ENCODE peak calls at places on chromosome 18, in four cellular contexts. R is posterior cingulate gyrus, N is foreskin fibroblast, T is adrenal gland. Y is an unnamed sample.

GRCh38 chr18:22040527-22040926 is 128.9 kb upstream of the GATA6 start:
- DNase-seq in R (no peak), N (no peak), T (no peak), Y (no peak)

GRCh38 chr18:43271593-43272432 is 5.5 kb downstream of the SYT4 start:
- DNase-seq in R (no peak), N (peak), T (peak), Y (peak)

GRCh38 chr18:76463358-76463757 is 31.7 kb downstream of the ZNF516 start:
- DNase-seq in R (no peak), N (no peak), T (peak), Y (no peak)

GRCh38 chr18:36672437-36673344 is 156.1 kb downstream of the TPGS2 start:
- DNase-seq in R (no peak), N (peak), T (peak), Y (no peak)

GRCh38 chr18:4020026-4020425 is 435.1 kb downstream of the DLGAP1 start:
- DNase-seq in R (no peak), N (no peak), T (no peak), Y (no peak)

GRCh38 chr18:69557246-69557781 is 156.6 kb downstream of the DOK6 start:
- DNase-seq in R (no peak), N (no peak), T (no peak), Y (no peak)

GRCh38 chr18:49778826-49779465 is 34.4 kb downstream of the ACAA2 start:
- DNase-seq in R (no peak), N (no peak), T (no peak), Y (no peak)

GRCh38 chr18:13445241-13445897 is 226.8 kb downstream of the LDLRAD4 start:
- DNase-seq in R (no peak), N (no peak), T (no peak), Y (no peak)

GRCh38 chr18:43662657-43663056 is 385.4 kb upstream of the SYT4 start:
- DNase-seq in R (no peak), N (peak), T (no peak), Y (no peak)

GRCh38 chr18:46071615-46071893 is 506 bp downstream of the PSTPIP2 start:
- DNase-seq in R (no peak), N (no peak), T (peak), Y (no peak)

GRCh38 chr18:28412521-28412920 is 235.6 kb upstream of the CDH2 start:
- DNase-seq in R (no peak), N (no peak), T (no peak), Y (no peak)

GRCh38 chr18:12907258-12907925 is 23.4 kb upstream of the PTPN2 start:
- DNase-seq in R (no peak), N (no peak), T (no peak), Y (no peak)

GRCh38 chr18:3625717-3626091 is 175.7 kb downstream of the TGIF1 start:
- DNase-seq in R (no peak), N (no peak), T (no peak), Y (no peak)

GRCh38 chr18:48330016-48330991 is 78.9 kb downstream of the ZBTB7C start:
- DNase-seq in R (peak), N (peak), T (peak), Y (no peak)

GRCh38 chr18:55763805-55764204 is 175.8 kb upstream of the TCF4 start:
- DNase-seq in R (no peak), N (no peak), T (no peak), Y (no peak)

Y was measured in immature natural killer cell.